ENCODE peak calls at places on chromosomes 1 and 21, in six cellular contexts. F is tibial nerve, B is tibial artery, C is transverse colon, H is PC-3, N is cardiac muscle cell. R is an unnamed sample.

GRCh38 chr1:150808851-150809250 is 791 bp upstream of the CTSK start:
- DNase-seq in F (no peak), B (no peak), C (no peak), H (no peak), N (no peak), R (no peak)

GRCh38 chr1:25392881-25393280 is 27.7 kb downstream of the RHCE start:
- DNase-seq in F (no peak), B (no peak), C (no peak), H (no peak), N (no peak), R (no peak)

GRCh38 chr1:24870551-24871195 is 59.4 kb downstream of the RUNX3 start:
- DNase-seq in F (no peak), B (peak; percentile 53), C (no peak), H (no peak), N (no peak), R (no peak)

GRCh38 chr1:228393268-228393699 is 13.4 kb downstream of the TRIM11 start:
- DNase-seq in F (no peak), B (peak; percentile 71), C (peak; percentile 51), H (peak; percentile 50), N (peak; percentile 45), R (peak; percentile 74)

GRCh38 chr1:162366671-162367070 is 10.0 kb downstream of the SPATA46 start:
- DNase-seq in F (no peak), B (no peak), C (no peak), H (no peak), N (no peak), R (no peak)

GRCh38 chr1:48062353-48062752 is 65.2 kb upstream of the TRABD2B start:
- DNase-seq in F (no peak), B (no peak), C (no peak), H (no peak), N (no peak), R (no peak)

GRCh38 chr1:27166351-27166802 is 11.5 kb upstream of the SLC9A1 start:
- DNase-seq in F (no peak), B (no peak), C (no peak), H (peak; percentile 81), N (no peak), R (no peak)

GRCh38 chr1:112673589-112674439 is 645 bp upstream of the MOV10 start:
- DNase-seq in F (no peak), B (peak; percentile 78), C (no peak), H (peak; percentile 66), N (peak; percentile 38), R (peak; percentile 66)

GRCh38 chr1:234340528-234340927 is 32.7 kb upstream of the COA6 start:
- DNase-seq in F (no peak), B (no peak), C (no peak), H (no peak), N (no peak), R (no peak)

GRCh38 chr1:33086384-33086850 is 5.5 kb downstream of the AZIN2 start:
- DNase-seq in F (peak; percentile 62), B (peak; percentile 79), C (peak; percentile 72), H (peak; percentile 75), N (peak; percentile 88), R (peak; percentile 79)

GRCh38 chr1:1088036-1088800 is 14.1 kb upstream of the RNF223 start:
- DNase-seq in F (no peak), B (peak; percentile 64), C (peak; percentile 7), H (no peak), N (no peak), R (no peak)

GRCh38 chr1:209368864-209369598 is 214.5 kb upstream of the CAMK1G start:
- DNase-seq in F (no peak), B (no peak), C (no peak), H (peak; percentile 99), N (no peak), R (peak; percentile 78)

GRCh38 chr1:36204347-36204909 is 19.8 kb upstream of the THRAP3 start:
- DNase-seq in F (no peak), B (peak; percentile 74), C (no peak), H (no peak), N (no peak), R (no peak)

GRCh38 chr1:222896630-222897526 is 82.0 kb downstream of the DISP1 start:
- DNase-seq in F (no peak), B (no peak), C (no peak), H (peak; percentile 51), N (no peak), R (no peak)

GRCh38 chr1:109803901-109804331 is 40.2 kb upstream of the EPS8L3 start:
- DNase-seq in F (no peak), B (peak; percentile 64), C (no peak), H (no peak), N (no peak), R (no peak)

GRCh38 chr1:180643693-180644092 is 11.9 kb downstream of the XPR1 start:
- DNase-seq in F (no peak), B (no peak), C (no peak), H (no peak), N (no peak), R (no peak)

GRCh38 chr1:225828706-225829344 is 18.9 kb downstream of the EPHX1 start:
- DNase-seq in F (no peak), B (no peak), C (no peak), H (no peak), N (no peak), R (no peak)

GRCh38 chr1:116682641-116683221 is 15.2 kb upstream of the IGSF3 start:
- DNase-seq in F (no peak), B (no peak), C (no peak), H (no peak), N (no peak), R (no peak)

GRCh38 chr1:16348414-16349182 is 3.7 kb downstream of the FBXO42 start:
- DNase-seq in F (no peak), B (no peak), C (no peak), H (peak; percentile 61), N (no peak), R (peak; percentile 54)

GRCh38 chr21:34762761-34763160 is 94.0 kb downstream of the CLIC6 start:
- DNase-seq in F (no peak), B (no peak), C (no peak), H (no peak), N (no peak), R (no peak)
- TF ChIP-seq CTCF in F (no peak), B (no peak), C (no peak), H (no peak), N (no peak), R (peak; percentile 38)

DNA sequence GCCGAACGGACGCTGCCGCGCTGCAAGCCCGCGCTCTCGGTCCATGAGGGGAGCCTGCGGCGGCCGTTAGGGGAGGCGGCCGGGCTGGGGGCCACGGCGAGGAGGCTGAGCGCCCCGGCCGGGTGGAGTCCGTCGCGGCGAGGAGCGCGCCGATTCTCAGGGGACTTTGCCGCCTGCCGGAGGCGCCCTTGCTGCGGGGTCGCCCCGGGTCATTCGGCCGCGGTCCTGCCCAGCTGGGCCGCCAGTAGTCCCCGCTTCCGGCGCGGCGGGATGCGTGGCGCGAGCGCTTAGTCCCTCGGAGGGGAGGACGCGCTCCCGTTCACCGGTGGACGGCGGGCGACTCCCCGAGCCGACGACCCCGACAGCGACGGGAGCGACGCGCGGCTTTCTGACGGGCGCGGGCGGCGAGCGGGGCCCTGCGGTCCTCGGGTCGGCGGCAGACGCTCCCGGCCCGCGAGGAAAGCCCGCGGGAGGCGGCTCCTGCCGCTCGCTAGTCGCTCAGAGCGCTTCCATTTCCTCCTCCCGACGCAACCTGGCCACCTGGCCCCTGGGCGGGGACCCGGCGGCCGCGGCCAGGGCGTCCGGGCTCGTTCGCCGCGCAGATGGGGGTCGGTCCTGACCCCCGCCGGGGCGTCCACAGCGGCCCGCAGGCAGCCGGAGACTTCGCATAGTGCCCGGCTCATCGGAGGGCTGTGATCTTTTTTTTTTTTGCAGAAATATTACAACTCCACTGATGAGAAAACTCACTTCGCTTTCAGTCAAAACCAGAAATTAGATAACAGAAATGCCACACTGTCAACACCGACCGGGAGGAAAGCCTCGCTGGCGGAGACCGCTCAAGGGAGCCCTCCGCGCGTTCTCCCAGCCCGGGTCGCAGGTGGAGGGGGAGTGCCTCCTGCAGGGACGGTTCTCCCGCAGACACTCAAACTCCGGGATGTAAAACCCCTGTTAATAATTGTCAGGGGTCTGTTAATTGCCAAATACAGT is 640 bp upstream of the ZBTB21 start:
- DNase-seq in F (no peak), B (no peak), C (peak; percentile 48), H (peak; percentile 38), N (peak; percentile 63), R (no peak)
- H3K27ac ChIP-seq in F (peak overlapping the region; percentile 97), B (peak overlapping the region; percentile 91), C (peak overlapping the region; percentile 99), H (peak overlapping the region; percentile 70), N (peak overlapping the region; percentile 89), R (peak overlapping the region; percentile 97)

GRCh38 chr1:224641030-224641429 is 24.9 kb downstream of the CNIH3 start:
- DNase-seq in F (no peak), B (no peak), C (peak; percentile 28), H (peak; percentile 73), N (no peak), R (no peak)
- TF ChIP-seq CTCF in F (no peak), B (no peak), C (no peak), H (peak; percentile 69), N (no peak), R (peak; percentile 31)

GRCh38 chr1:39508857-39509305 is 17.4 kb downstream of the BMP8A start:
- DNase-seq in F (no peak), B (no peak), C (no peak), H (no peak), N (no peak), R (no peak)
- H3K27ac ChIP-seq in F (no peak overlapping the region), B (no peak overlapping the region), C (no peak overlapping the region), H (no peak overlapping the region), N (no peak overlapping the region), R (no peak overlapping the region)

R was measured in brain microvascular endothelial cell.